ENCODE peak calls at places on chromosomes 7 and 10, in nine cellular contexts. One of them, this sample, is unnamed. For H3K36me3, the result is how much of the 10 kb centered on the place peaks cover.

GRCh38 chr7:20407585-20408466 is 77.1 kb downstream of the ITGB8 start:
- DNase-seq in OCI-LY7: no peak
- DNase-seq in GM23248: peak
- DNase-seq in PC-3: peak
- DNase-seq in HCT116: no peak
- DNase-seq in SK-N-SH: no peak
- DNase-seq in neural progenitor cell: peak
- DNase-seq in GM23338: no peak
- DNase-seq in MM.1S: no peak
- DNase-seq in this sample: no peak

GRCh38 chr10:77667426-77668324 is 30.1 kb upstream of the KCNMA1 start:
- DNase-seq in OCI-LY7: no peak
- DNase-seq in GM23248: peak
- DNase-seq in PC-3: no peak
- DNase-seq in HCT116: no peak
- DNase-seq in SK-N-SH: peak
- DNase-seq in neural progenitor cell: no peak
- DNase-seq in GM23338: no peak
- DNase-seq in MM.1S: peak
- DNase-seq in this sample: no peak

GRCh38 chr10:73480158-73480557 is 15.7 kb downstream of the PPP3CB start:
- DNase-seq in OCI-LY7: no peak
- DNase-seq in GM23248: peak
- DNase-seq in PC-3: peak
- DNase-seq in HCT116: no peak
- DNase-seq in SK-N-SH: no peak
- DNase-seq in neural progenitor cell: no peak
- DNase-seq in GM23338: no peak
- DNase-seq in MM.1S: no peak
- DNase-seq in this sample: no peak

GRCh38 chr10:22246680-22247391 is 29.0 kb upstream of the EBLN1 start:
- DNase-seq in OCI-LY7: no peak
- DNase-seq in GM23248: peak
- DNase-seq in PC-3: peak
- DNase-seq in HCT116: peak
- DNase-seq in SK-N-SH: no peak
- DNase-seq in neural progenitor cell: no peak
- DNase-seq in GM23338: no peak
- DNase-seq in MM.1S: no peak
- DNase-seq in this sample: peak

GRCh38 chr7:105014725-105015630 is 973 bp downstream of the KMT2E start:
- DNase-seq in OCI-LY7: peak
- DNase-seq in GM23248: peak
- DNase-seq in PC-3: peak
- DNase-seq in HCT116: no peak
- DNase-seq in SK-N-SH: peak
- DNase-seq in neural progenitor cell: peak
- DNase-seq in GM23338: peak
- DNase-seq in MM.1S: peak
- DNase-seq in this sample: peak

GRCh38 chr7:150317748-150318444 is 5.3 kb upstream of the LRRC61 start:
- DNase-seq in OCI-LY7: no peak
- DNase-seq in GM23248: peak
- DNase-seq in PC-3: no peak
- DNase-seq in HCT116: no peak
- DNase-seq in SK-N-SH: no peak
- DNase-seq in neural progenitor cell: no peak
- DNase-seq in GM23338: peak
- DNase-seq in MM.1S: no peak
- DNase-seq in this sample: no peak

GRCh38 chr7:133650487-133651292 is 397.8 kb downstream of the EXOC4 start:
- DNase-seq in OCI-LY7: no peak
- DNase-seq in GM23248: peak
- DNase-seq in PC-3: no peak
- DNase-seq in HCT116: no peak
- DNase-seq in SK-N-SH: no peak
- DNase-seq in neural progenitor cell: no peak
- DNase-seq in GM23338: no peak
- DNase-seq in MM.1S: no peak
- DNase-seq in this sample: no peak

GRCh38 chr7:144497296-144497695 is 93.8 kb upstream of the NOBOX start:
- DNase-seq in OCI-LY7: no peak
- DNase-seq in GM23248: no peak
- DNase-seq in PC-3: no peak
- DNase-seq in HCT116: no peak
- DNase-seq in SK-N-SH: no peak
- DNase-seq in neural progenitor cell: no peak
- DNase-seq in GM23338: no peak
- DNase-seq in MM.1S: no peak
- DNase-seq in this sample: no peak

GRCh38 chr10:35611750-35612149 is 6.6 kb downstream of the GJD4 start:
- DNase-seq in OCI-LY7: no peak
- DNase-seq in GM23248: no peak
- DNase-seq in PC-3: no peak
- DNase-seq in HCT116: no peak
- DNase-seq in SK-N-SH: no peak
- DNase-seq in neural progenitor cell: peak
- DNase-seq in GM23338: peak
- DNase-seq in MM.1S: no peak
- DNase-seq in this sample: no peak

GRCh38 chr10:7756360-7756992 is 31.3 kb downstream of the KIN start:
- DNase-seq in OCI-LY7: peak
- DNase-seq in GM23248: peak
- DNase-seq in PC-3: peak
- DNase-seq in HCT116: peak
- DNase-seq in SK-N-SH: no peak
- DNase-seq in neural progenitor cell: peak
- DNase-seq in GM23338: peak
- DNase-seq in MM.1S: peak
- DNase-seq in this sample: peak

GRCh38 chr10:61136151-61136550 is 192.2 kb upstream of the RHOBTB1 start:
- DNase-seq in OCI-LY7: no peak
- DNase-seq in GM23248: peak
- DNase-seq in PC-3: peak
- DNase-seq in HCT116: no peak
- DNase-seq in SK-N-SH: no peak
- DNase-seq in neural progenitor cell: no peak
- DNase-seq in GM23338: peak
- DNase-seq in MM.1S: no peak
- DNase-seq in this sample: no peak

GRCh38 chr10:69583106-69583505 is 9.9 kb upstream of the NEUROG3 start:
- DNase-seq in OCI-LY7: no peak
- DNase-seq in GM23248: no peak
- DNase-seq in PC-3: no peak
- DNase-seq in HCT116: no peak
- DNase-seq in SK-N-SH: no peak
- DNase-seq in neural progenitor cell: no peak
- DNase-seq in GM23338: no peak
- DNase-seq in MM.1S: no peak
- DNase-seq in this sample: no peak

GRCh38 chr7:99398891-99399445 is 9.4 kb downstream of the PDAP1 start:
- DNase-seq in OCI-LY7: no peak
- DNase-seq in GM23248: peak
- DNase-seq in PC-3: no peak
- DNase-seq in HCT116: no peak
- DNase-seq in SK-N-SH: no peak
- DNase-seq in neural progenitor cell: no peak
- DNase-seq in GM23338: no peak
- DNase-seq in MM.1S: no peak
- DNase-seq in this sample: no peak

GRCh38 chr7:37419496-37419895 is 29.2 kb downstream of the ELMO1 start:
- DNase-seq in OCI-LY7: no peak
- DNase-seq in GM23248: no peak
- DNase-seq in PC-3: no peak
- DNase-seq in HCT116: no peak
- DNase-seq in SK-N-SH: no peak
- DNase-seq in neural progenitor cell: no peak
- DNase-seq in GM23338: no peak
- DNase-seq in MM.1S: no peak
- DNase-seq in this sample: no peak

GRCh38 chr7:141073173-141073640 is 657 bp upstream of the TMEM178B start:
- DNase-seq in OCI-LY7: no peak
- DNase-seq in GM23248: peak
- DNase-seq in PC-3: peak
- DNase-seq in HCT116: no peak
- DNase-seq in SK-N-SH: peak
- DNase-seq in neural progenitor cell: peak
- DNase-seq in GM23338: peak
- DNase-seq in MM.1S: peak
- DNase-seq in this sample: peak

GRCh38 chr10:87657370-87657769 is 2.3 kb upstream of the PAPSS2 start:
- DNase-seq in OCI-LY7: no peak
- DNase-seq in GM23248: peak
- DNase-seq in PC-3: peak
- DNase-seq in HCT116: no peak
- DNase-seq in SK-N-SH: no peak
- DNase-seq in neural progenitor cell: no peak
- DNase-seq in GM23338: no peak
- DNase-seq in MM.1S: no peak
- DNase-seq in this sample: no peak
- H3K36me3 ChIP-seq in OCI-LY7: under half
- H3K36me3 ChIP-seq in GM23248: under half
- H3K36me3 ChIP-seq in PC-3: under half
- H3K36me3 ChIP-seq in HCT116: under half
- H3K36me3 ChIP-seq in SK-N-SH: under half
- H3K36me3 ChIP-seq in neural progenitor cell: under half
- H3K36me3 ChIP-seq in GM23338: under half
- H3K36me3 ChIP-seq in MM.1S: under half
- H3K36me3 ChIP-seq in this sample: under half

GRCh38 chr7:2114052-2114451 is 118.7 kb downstream of the MAD1L1 start:
- DNase-seq in OCI-LY7: no peak
- DNase-seq in GM23248: peak
- DNase-seq in PC-3: peak
- DNase-seq in HCT116: peak
- DNase-seq in SK-N-SH: no peak
- DNase-seq in neural progenitor cell: no peak
- DNase-seq in GM23338: no peak
- DNase-seq in MM.1S: no peak
- DNase-seq in this sample: no peak
- TF ChIP-seq EZH2phosphoT487 in OCI-LY7: no peak
- TF ChIP-seq EZH2phosphoT487 in GM23248: no peak
- TF ChIP-seq EZH2phosphoT487 in PC-3: no peak
- TF ChIP-seq EZH2phosphoT487 in HCT116: no peak
- TF ChIP-seq EZH2phosphoT487 in SK-N-SH: no peak
- TF ChIP-seq EZH2phosphoT487 in neural progenitor cell: no peak
- TF ChIP-seq EZH2phosphoT487 in GM23338: no peak
- TF ChIP-seq EZH2phosphoT487 in MM.1S: no peak
- TF ChIP-seq EZH2phosphoT487 in this sample: no peak

GRCh38 chr10:112383325-112383724 is 9.4 kb downstream of the ACSL5 start:
- DNase-seq in OCI-LY7: no peak
- DNase-seq in GM23248: peak
- DNase-seq in PC-3: peak
- DNase-seq in HCT116: peak
- DNase-seq in SK-N-SH: no peak
- DNase-seq in neural progenitor cell: no peak
- DNase-seq in GM23338: no peak
- DNase-seq in MM.1S: no peak
- DNase-seq in this sample: peak

GRCh38 chr10:112388548-112388947 is 14.6 kb downstream of the ACSL5 start:
- DNase-seq in OCI-LY7: no peak
- DNase-seq in GM23248: no peak
- DNase-seq in PC-3: no peak
- DNase-seq in HCT116: no peak
- DNase-seq in SK-N-SH: no peak
- DNase-seq in neural progenitor cell: no peak
- DNase-seq in GM23338: no peak
- DNase-seq in MM.1S: no peak
- DNase-seq in this sample: no peak

GRCh38 chr10:112382539-112383235 is 8.8 kb downstream of the ACSL5 start:
- DNase-seq in OCI-LY7: no peak
- DNase-seq in GM23248: no peak
- DNase-seq in PC-3: no peak
- DNase-seq in HCT116: no peak
- DNase-seq in SK-N-SH: no peak
- DNase-seq in neural progenitor cell: no peak
- DNase-seq in GM23338: no peak
- DNase-seq in MM.1S: no peak
- DNase-seq in this sample: no peak

GRCh38 chr10:112389147-112389822 is 15.4 kb downstream of the ACSL5 start:
- DNase-seq in OCI-LY7: peak
- DNase-seq in GM23248: peak
- DNase-seq in PC-3: peak
- DNase-seq in HCT116: peak
- DNase-seq in SK-N-SH: no peak
- DNase-seq in neural progenitor cell: no peak
- DNase-seq in GM23338: no peak
- DNase-seq in MM.1S: no peak
- DNase-seq in this sample: peak

GRCh38 chr10:112385143-112385695 is 11.3 kb downstream of the ACSL5 start:
- DNase-seq in OCI-LY7: no peak
- DNase-seq in GM23248: no peak
- DNase-seq in PC-3: no peak
- DNase-seq in HCT116: no peak
- DNase-seq in SK-N-SH: no peak
- DNase-seq in neural progenitor cell: no peak
- DNase-seq in GM23338: no peak
- DNase-seq in MM.1S: no peak
- DNase-seq in this sample: no peak
- H3K36me3 ChIP-seq in OCI-LY7: under half
- H3K36me3 ChIP-seq in GM23248: under half
- H3K36me3 ChIP-seq in PC-3: under half
- H3K36me3 ChIP-seq in HCT116: under half
- H3K36me3 ChIP-seq in SK-N-SH: under half
- H3K36me3 ChIP-seq in neural progenitor cell: under half
- H3K36me3 ChIP-seq in GM23338: under half
- H3K36me3 ChIP-seq in MM.1S: under half
- H3K36me3 ChIP-seq in this sample: under half

GRCh38 chr7:25517906-25518305 is 289.6 kb upstream of the NPVF start:
- DNase-seq in OCI-LY7: no peak
- DNase-seq in GM23248: no peak
- DNase-seq in PC-3: no peak
- DNase-seq in HCT116: no peak
- DNase-seq in SK-N-SH: no peak
- DNase-seq in neural progenitor cell: peak
- DNase-seq in GM23338: no peak
- DNase-seq in MM.1S: no peak
- DNase-seq in this sample: no peak

GRCh38 chr7:25515876-25516275 is 287.6 kb upstream of the NPVF start:
- DNase-seq in OCI-LY7: no peak
- DNase-seq in GM23248: peak
- DNase-seq in PC-3: no peak
- DNase-seq in HCT116: no peak
- DNase-seq in SK-N-SH: no peak
- DNase-seq in neural progenitor cell: no peak
- DNase-seq in GM23338: no peak
- DNase-seq in MM.1S: no peak
- DNase-seq in this sample: no peak

GRCh38 chr7:25522727-25523126 is 294.4 kb upstream of the NPVF start:
- DNase-seq in OCI-LY7: peak
- DNase-seq in GM23248: no peak
- DNase-seq in PC-3: no peak
- DNase-seq in HCT116: no peak
- DNase-seq in SK-N-SH: no peak
- DNase-seq in neural progenitor cell: no peak
- DNase-seq in GM23338: no peak
- DNase-seq in MM.1S: peak
- DNase-seq in this sample: no peak

GRCh38 chr7:25521236-25521635 is 292.9 kb upstream of the NPVF start:
- DNase-seq in OCI-LY7: peak
- DNase-seq in GM23248: no peak
- DNase-seq in PC-3: peak
- DNase-seq in HCT116: no peak
- DNase-seq in SK-N-SH: no peak
- DNase-seq in neural progenitor cell: no peak
- DNase-seq in GM23338: peak
- DNase-seq in MM.1S: no peak
- DNase-seq in this sample: no peak

GRCh38 chr7:25519962-25520562 is 291.8 kb upstream of the NPVF start:
- DNase-seq in OCI-LY7: peak
- DNase-seq in GM23248: no peak
- DNase-seq in PC-3: no peak
- DNase-seq in HCT116: no peak
- DNase-seq in SK-N-SH: no peak
- DNase-seq in neural progenitor cell: no peak
- DNase-seq in GM23338: no peak
- DNase-seq in MM.1S: no peak
- DNase-seq in this sample: no peak
- TF ChIP-seq EZH2phosphoT487 in OCI-LY7: no peak
- TF ChIP-seq EZH2phosphoT487 in GM23248: no peak
- TF ChIP-seq EZH2phosphoT487 in PC-3: no peak
- TF ChIP-seq EZH2phosphoT487 in HCT116: no peak
- TF ChIP-seq EZH2phosphoT487 in SK-N-SH: no peak
- TF ChIP-seq EZH2phosphoT487 in neural progenitor cell: no peak
- TF ChIP-seq EZH2phosphoT487 in GM23338: no peak
- TF ChIP-seq EZH2phosphoT487 in MM.1S: no peak
- TF ChIP-seq EZH2phosphoT487 in this sample: no peak

This sample was measured in hepatocyte.